ENCODE peak calls at places on chromosomes 12 and 14, in four cellular contexts. M is cardiac muscle cell, O is mesothelial cell of epicardium, B is HCT116. R is an unnamed sample.

GRCh38 chr14:54659365-54659764 is 92.4 kb downstream of the SAMD4A start:
- DNase-seq in B (no peak), M (no peak), O (no peak), R (no peak)

GRCh38 chr12:99627459-99627858 is 20.1 kb upstream of the GARIN6 start:
- DNase-seq in M (no peak), O (no peak), B (no peak), R (no peak)

GRCh38 chr12:119247007-119247719 is 68.4 kb downstream of the HSPB8 start:
- DNase-seq in B (no peak), O (no peak), M (no peak), R (no peak)

GRCh38 chr14:51157012-51157411 is 62.1 kb upstream of the TRIM9 start:
- DNase-seq in B (peak; percentile 16), M (peak; percentile 66), O (no peak), R (no peak)

GRCh38 chr12:119819322-119819721 is 57.8 kb downstream of the CIT start:
- DNase-seq in O (no peak), M (no peak), B (no peak), R (no peak)

GRCh38 chr14:91237219-91237618 is 7.3 kb downstream of the GPR68 start:
- DNase-seq in M (peak; percentile 53), B (no peak), O (no peak), R (no peak)

GRCh38 chr14:95530461-95531170 is 4.2 kb upstream of the GLRX5 start:
- DNase-seq in O (no peak), M (no peak), B (no peak), R (no peak)

GRCh38 chr12:47302111-47302597 is 222.4 kb upstream of the AMIGO2 start:
- DNase-seq in M (no peak), B (no peak), O (no peak), R (no peak)

GRCh38 chr12:87119713-87120112 is 863.5 kb upstream of the MGAT4C start:
- DNase-seq in O (no peak), B (no peak), M (peak; percentile 23), R (no peak)

GRCh38 chr14:32468955-32469354 is 139.9 kb downstream of the AKAP6 start:
- DNase-seq in M (peak; percentile 86), O (no peak), B (no peak), R (no peak)

GRCh38 chr14:32513571-32514009 is 184.5 kb downstream of the AKAP6 start:
- DNase-seq in M (peak; percentile 33), B (no peak), O (no peak), R (no peak)

GRCh38 chr14:99838555-99839193 is 45.5 kb downstream of the EML1 start:
- DNase-seq in M (peak; percentile 44), B (no peak), O (no peak), R (no peak)

GRCh38 chr14:39491134-39491541 is 58.9 kb upstream of the FBXO33 start:
- DNase-seq in O (no peak), M (peak; percentile 57), B (peak; percentile 22), R (no peak)

GRCh38 chr14:95993768-95994592 is 45.2 kb upstream of the C14orf132 start:
- DNase-seq in O (no peak), B (peak; percentile 43), M (peak; percentile 67), R (no peak)

DNA sequence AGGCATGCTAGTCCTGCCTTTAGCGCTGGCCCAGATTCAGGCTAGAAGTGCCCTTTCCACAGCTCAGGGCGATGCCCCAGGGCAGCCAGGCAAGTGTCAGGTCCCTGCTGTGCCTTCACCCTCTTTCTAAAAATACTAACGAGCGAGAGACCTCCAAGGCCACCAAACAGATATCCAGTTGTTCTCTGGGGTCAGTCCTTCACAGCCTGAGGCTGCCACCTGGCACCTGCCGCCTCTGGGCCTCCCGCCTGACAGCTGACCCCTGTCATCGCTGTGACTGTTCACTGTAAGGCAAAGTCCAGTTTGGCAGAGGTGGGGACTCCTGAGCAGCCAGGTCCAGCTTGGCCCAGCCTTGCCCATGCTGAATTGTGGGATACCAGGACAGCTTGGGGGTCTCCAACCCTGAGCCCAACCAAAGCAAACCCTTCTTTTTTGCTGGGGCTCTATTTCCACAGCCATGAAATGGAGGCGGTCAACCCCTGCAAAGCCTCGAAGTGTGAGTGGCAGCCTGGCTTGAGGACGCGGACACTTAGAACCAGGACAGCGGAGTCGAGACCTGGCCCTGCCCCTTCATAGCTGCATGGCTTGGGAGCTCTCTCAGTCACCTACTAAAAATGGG is 79.9 kb downstream of the NINJ2 start:
- DNase-seq in O (no peak), M (no peak), B (no peak), R (no peak)
- TF ChIP-seq CTCF in O (no peak), M (no peak), B (no peak), R (peak; percentile 42)

DNA sequence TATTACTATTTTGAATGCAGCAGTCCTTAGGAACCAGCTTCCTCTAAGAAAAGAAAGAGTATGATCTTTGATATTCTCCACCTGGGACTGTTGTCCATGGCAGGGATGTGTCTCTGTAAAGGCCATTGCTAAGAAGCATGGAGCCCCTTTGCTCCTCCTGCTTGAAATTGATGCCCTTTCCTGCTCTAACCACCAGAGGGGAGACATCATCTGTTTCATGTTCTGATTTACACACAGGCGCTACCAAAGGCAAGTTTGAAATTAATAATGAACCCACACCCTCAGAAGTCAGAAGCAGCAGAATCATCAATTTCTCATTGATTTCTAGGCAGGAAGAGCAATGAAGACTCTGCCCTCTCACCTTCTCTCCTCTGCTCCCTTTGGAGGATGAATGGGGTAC is 253.8 kb downstream of the RMST start:
- DNase-seq in B (no peak), O (no peak), M (peak; percentile 1), R (no peak)
- TF ChIP-seq CTCF in B (no peak), O (peak; percentile 23), M (no peak), R (peak; percentile 64)

GRCh38 chr12:54127538-54128259 is 61.1 kb downstream of the SMUG1 start:
- DNase-seq in M (no peak), O (no peak), B (no peak), R (no peak)
- TF ChIP-seq CTCF in M (no peak), O (no peak), B (no peak), R (no peak)

GRCh38 chr14:92637228-92637627 is 111.2 kb downstream of the LGMN start:
- DNase-seq in B (no peak), M (peak; percentile 33), O (no peak), R (no peak)
- TF ChIP-seq CTCF in B (no peak), M (no peak), O (no peak), R (no peak)

GRCh38 chr12:5442251-5443006 is 10.5 kb downstream of the NTF3 start:
- DNase-seq in M (peak; percentile 66), O (no peak), B (peak; percentile 39), R (no peak)
- TF ChIP-seq CTCF in M (peak; percentile 54), O (no peak), B (peak; percentile 64), R (peak; percentile 79)

GRCh38 chr12:68069276-68069675 is 80.0 kb downstream of the IFNG-AS1 start:
- DNase-seq in M (no peak), B (no peak), O (no peak), R (no peak)

GRCh38 chr12:68065687-68066086 is 76.4 kb downstream of the IFNG-AS1 start:
- DNase-seq in O (no peak), M (no peak), B (no peak), R (no peak)

GRCh38 chr12:68070957-68071356 is 81.7 kb downstream of the IFNG-AS1 start:
- DNase-seq in M (no peak), B (no peak), O (no peak), R (no peak)

GRCh38 chr12:68065163-68065562 is 75.9 kb downstream of the IFNG-AS1 start:
- DNase-seq in O (no peak), B (no peak), M (no peak), R (no peak)

GRCh38 chr12:68067762-68068376 is 78.6 kb downstream of the IFNG-AS1 start:
- DNase-seq in M (peak; percentile 1), O (no peak), B (peak; percentile 6), R (no peak)
- TF ChIP-seq CTCF in M (peak; percentile 33), O (no peak), B (peak; percentile 67), R (peak; percentile 52)

GRCh38 chr12:57765698-57766463 is 997 bp downstream of the CYP27B1 start:
- DNase-seq in M (no peak), O (no peak), B (no peak), R (no peak)

GRCh38 chr12:57767317-57767716 is 439 bp upstream of the CYP27B1 start:
- DNase-seq in B (no peak), O (no peak), M (no peak), R (no peak)

GRCh38 chr12:57767876-57768275 is 998 bp upstream of the CYP27B1 start:
- DNase-seq in M (no peak), B (no peak), O (no peak), R (no peak)

GRCh38 chr12:57765003-57765697 is 1.7 kb downstream of the CYP27B1 start:
- DNase-seq in B (no peak), M (peak; percentile 37), O (peak; percentile 45), R (no peak)

GRCh38 chr12:57766464-57767311 is at the start of gene CYP27B1:
- DNase-seq in B (no peak), O (no peak), M (peak; percentile 59), R (no peak)
- TF ChIP-seq CTCF in B (no peak), O (no peak), M (peak; percentile 14), R (no peak)

GRCh38 chr12:108514973-108515814 is at the start of gene FICD:
- DNase-seq in O (peak; percentile 99), B (peak; percentile 96), M (peak; percentile 98), R (peak; percentile 99)
- TF ChIP-seq CTCF in O (no peak), B (no peak), M (no peak), R (no peak)